ENCODE peak calls at places on chromosomes 7 and 10, in five cellular contexts. Z is esophagus squamous epithelium, Y is psoas muscle, R is fibroblast of villous mesenchyme, E is spleen. G is an unnamed sample.

GRCh38 chr10:93622942-93623341 is 10.6 kb downstream of the PDE6C start:
- DNase-seq in Z (no peak), Y (no peak), R (no peak), E (no peak), G (peak; percentile 12)

GRCh38 chr10:12259988-12260387 is 64.0 kb downstream of the CDC123 start:
- DNase-seq in Z (no peak), Y (no peak), R (no peak), E (no peak), G (no peak)

GRCh38 chr7:57305192-57305748 is 144.7 kb upstream of the ZNF716 start:
- DNase-seq in Z (no peak), Y (no peak), R (no peak), E (peak; percentile 22), G (no peak)

GRCh38 chr10:111379521-111379920 is 302.7 kb downstream of the ADRA2A start:
- DNase-seq in Z (no peak), Y (no peak), R (no peak), E (no peak), G (no peak)

GRCh38 chr7:124020060-124020459 is 12.8 kb downstream of the TMEM229A start:
- DNase-seq in Z (no peak), Y (no peak), R (no peak), E (no peak), G (no peak)

GRCh38 chr7:116400526-116400925 is 99.0 kb upstream of the CAV2 start:
- DNase-seq in Z (no peak), Y (no peak), R (no peak), E (no peak), G (no peak)

GRCh38 chr10:116146374-116146773 is 126.6 kb downstream of the GFRA1 start:
- DNase-seq in Z (no peak), Y (no peak), R (no peak), E (no peak), G (no peak)

GRCh38 chr7:50412958-50413357 is 37.2 kb downstream of the FIGNL1 start:
- DNase-seq in Z (no peak), Y (no peak), R (no peak), E (no peak), G (no peak)

GRCh38 chr7:29127527-29127926 is 18.8 kb downstream of the CPVL start:
- DNase-seq in Z (no peak), Y (no peak), R (no peak), E (no peak), G (no peak)

GRCh38 chr7:94397721-94398120 is 3.0 kb downstream of the COL1A2 start:
- DNase-seq in Z (no peak), Y (no peak), R (no peak), E (no peak), G (no peak)

GRCh38 chr7:46315891-46316290 is 394.8 kb upstream of the IGFBP3 start:
- DNase-seq in Z (no peak), Y (no peak), R (peak; percentile 53), E (no peak), G (no peak)

GRCh38 chr7:133540096-133540860 is 287.4 kb downstream of the EXOC4 start:
- DNase-seq in Z (no peak), Y (no peak), R (peak; percentile 14), E (no peak), G (no peak)

GRCh38 chr10:18607503-18607902 is 43.9 kb downstream of the NSUN6 start:
- DNase-seq in Z (no peak), Y (no peak), R (peak; percentile 89), E (no peak), G (peak; percentile 18)

GRCh38 chr7:22845221-22845844 is 22.7 kb upstream of the TOMM7 start:
- DNase-seq in Z (no peak), Y (no peak), R (no peak), E (no peak), G (no peak)

GRCh38 chr10:59880976-59881510 is 25.3 kb downstream of the CCDC6 start:
- DNase-seq in Z (no peak), Y (no peak), R (no peak), E (no peak), G (peak; percentile 75)

GRCh38 chr7:96402913-96403312 is 81.0 kb upstream of the SLC25A13 start:
- DNase-seq in Z (no peak), Y (no peak), R (no peak), E (no peak), G (no peak)

GRCh38 chr10:63157845-63158624 is 24.9 kb downstream of the NRBF2 start:
- DNase-seq in Z (no peak), Y (no peak), R (peak; percentile 94), E (no peak), G (peak; percentile 85)

DNA sequence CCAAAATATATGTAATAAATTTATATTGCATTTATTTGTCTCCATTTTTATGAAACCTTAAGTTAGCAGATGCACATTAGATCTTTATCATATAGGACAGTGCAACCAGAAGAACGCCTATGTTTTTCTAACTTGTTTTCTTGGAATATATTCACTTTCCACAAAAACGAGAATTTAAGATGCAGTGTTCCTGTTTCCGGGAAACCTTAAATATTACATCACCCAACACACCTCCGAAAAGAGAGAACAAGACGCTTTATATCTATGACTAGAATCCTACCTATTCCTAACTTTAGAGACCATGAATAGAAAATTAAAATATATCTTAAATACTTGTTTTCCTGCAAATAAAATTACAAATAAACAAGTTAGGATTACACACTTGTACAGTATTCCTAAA is 1.9 kb downstream of the EZH2 start:
- DNase-seq in Z (no peak), Y (no peak), R (no peak), E (no peak), G (no peak)
- H3K4me3 ChIP-seq in Z (peak overlapping the region; percentile 84), Y (no peak overlapping the region), R (peak overlapping the region; percentile 91), E (no peak overlapping the region), G (peak overlapping the region; percentile 86)

GRCh38 chr7:13148548-13148947 is 461.1 kb downstream of the ARL4A start:
- DNase-seq in Z (no peak), Y (no peak), R (no peak), E (no peak), G (no peak)
- TF ChIP-seq CTCF in Z (no peak), Y (no peak), R (no peak), E (no peak), G (no peak)

GRCh38 chr7:42226354-42226941 is 10.6 kb downstream of the GLI3 start:
- DNase-seq in Z (no peak), Y (no peak), R (peak; percentile 56), E (no peak), G (no peak)

GRCh38 chr7:42227931-42228591 is 8.9 kb downstream of the GLI3 start:
- DNase-seq in Z (no peak), Y (peak; percentile 65), R (peak; percentile 44), E (no peak), G (no peak)

GRCh38 chr7:42224391-42225003 is 12.5 kb downstream of the GLI3 start:
- DNase-seq in Z (no peak), Y (no peak), R (no peak), E (no peak), G (no peak)

GRCh38 chr7:42231043-42231442 is 6.0 kb downstream of the GLI3 start:
- DNase-seq in Z (no peak), Y (no peak), R (no peak), E (no peak), G (no peak)

GRCh38 chr7:42227523-42227922 is 9.5 kb downstream of the GLI3 start:
- DNase-seq in Z (no peak), Y (no peak), R (no peak), E (no peak), G (peak; percentile 16)
- H3K4me3 ChIP-seq in Z (peak overlapping the region; percentile 34), Y (peak overlapping the region; percentile 51), R (no peak overlapping the region), E (no peak overlapping the region), G (no peak overlapping the region)

GRCh38 chr10:48885376-48885775 is 54.3 kb downstream of the LRRC18 start:
- DNase-seq in Z (no peak), Y (no peak), R (peak; percentile 2), E (no peak), G (no peak)
- TF ChIP-seq CTCF in Z (peak; percentile 20), Y (peak; percentile 22), R (peak; percentile 18), E (no peak), G (no peak)

GRCh38 chr7:141572175-141572574 is 21.0 kb downstream of the AGK start:
- DNase-seq in Z (no peak), Y (no peak), R (no peak), E (no peak), G (no peak)
- H3K4me3 ChIP-seq in Z (no peak overlapping the region), Y (no peak overlapping the region), R (no peak overlapping the region), E (no peak overlapping the region), G (no peak overlapping the region)

GRCh38 chr10:124106241-124106905 is 13.0 kb upstream of the CHST15 start:
- DNase-seq in Z (no peak), Y (peak; percentile 75), R (peak; percentile 86), E (no peak), G (peak; percentile 82)

GRCh38 chr10:124112891-124113580 is 19.6 kb upstream of the CHST15 start:
- DNase-seq in Z (no peak), Y (no peak), R (no peak), E (no peak), G (no peak)

GRCh38 chr10:124110882-124111281 is 17.5 kb upstream of the CHST15 start:
- DNase-seq in Z (no peak), Y (no peak), R (no peak), E (no peak), G (no peak)

GRCh38 chr10:124105594-124105993 is 12.2 kb upstream of the CHST15 start:
- DNase-seq in Z (no peak), Y (no peak), R (peak; percentile 49), E (no peak), G (no peak)

DNA sequence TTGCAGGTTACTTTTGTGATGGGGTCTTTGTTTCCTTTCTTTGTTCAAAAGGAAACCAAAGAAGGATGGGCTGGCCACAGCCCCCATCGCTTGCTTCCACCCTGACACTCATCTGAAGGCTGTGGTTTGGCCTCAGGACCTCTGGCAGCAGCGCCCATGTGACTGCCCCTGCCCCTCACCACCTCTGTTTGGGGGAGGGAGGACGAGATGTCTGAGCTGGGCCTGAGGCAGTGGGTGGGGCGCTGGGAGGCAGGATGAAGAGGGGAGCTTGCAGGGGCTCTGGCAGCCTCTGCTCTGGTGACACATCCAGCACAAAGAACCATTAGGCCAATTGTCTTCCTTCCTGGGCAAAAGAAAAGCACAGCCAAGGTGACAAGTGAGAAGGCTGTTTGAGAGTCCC is 15.9 kb upstream of the CHST15 start:
- DNase-seq in Z (no peak), Y (no peak), R (no peak), E (no peak), G (no peak)
- TF ChIP-seq CTCF in Z (no peak), Y (no peak), R (no peak), E (no peak), G (no peak)

G was measured in GM12864.